ENCODE peak calls at places on chromosome 4, in nine cellular contexts. M is A172, L is fibroblast of lung, R is B cell, C is glutamatergic neuron, D is kidney tubule cell, K is H9, W is activated T-cell treated with anti-CD3 and anti-CD28 coated beads for 1 hour, Z is pancreas. U is an unnamed sample.

GRCh38 chr4:181647396-181648107 is 595.6 kb upstream of the TENM3 start:
- DNase-seq in M (no peak), L (no peak), R (no peak), C (no peak), D (peak; percentile 2), K (no peak), W (no peak), Z (no peak), U (no peak)

GRCh38 chr4:525660-526059 is 26.6 kb downstream of the PIGG start:
- DNase-seq in M (no peak), L (no peak), R (no peak), C (no peak), D (no peak), K (no peak), W (no peak), Z (no peak), U (no peak)

GRCh38 chr4:710116-710515 is 4.5 kb downstream of the PCGF3 start:
- DNase-seq in M (no peak), L (no peak), R (no peak), C (no peak), D (no peak), K (no peak), W (no peak), Z (no peak), U (no peak)

GRCh38 chr4:1512081-1512737 is 106.0 kb upstream of the NKX1-1 start:
- DNase-seq in M (no peak), L (no peak), R (no peak), C (no peak), D (no peak), K (no peak), W (no peak), Z (no peak), U (no peak)

GRCh38 chr4:44086753-44087152 is 361.9 kb downstream of the KCTD8 start:
- DNase-seq in M (no peak), L (no peak), R (no peak), C (no peak), D (no peak), K (no peak), W (no peak), Z (no peak), U (no peak)

GRCh38 chr4:156794863-156795262 is 176.7 kb downstream of the PDGFC start:
- DNase-seq in M (no peak), L (no peak), R (no peak), C (no peak), D (no peak), K (no peak), W (no peak), Z (no peak), U (peak; percentile 58)

GRCh38 chr4:30720021-30720655 is at the start of gene PCDH7:
- DNase-seq in M (peak; percentile 70), L (peak; percentile 83), R (no peak), C (peak; percentile 43), D (peak; percentile 42), K (peak; percentile 71), W (no peak), Z (no peak), U (peak; percentile 36)

GRCh38 chr4:7559741-7560376 is 125.1 kb upstream of the PSAPL1 start:
- DNase-seq in M (no peak), L (no peak), R (no peak), C (no peak), D (no peak), K (no peak), W (no peak), Z (peak; percentile 39), U (no peak)

GRCh38 chr4:113945906-113946305 is 33.5 kb downstream of the ARSJ start:
- DNase-seq in M (peak; percentile 18), L (peak; percentile 82), R (no peak), C (no peak), D (peak; percentile 26), K (no peak), W (no peak), Z (no peak), U (peak; percentile 50)

GRCh38 chr4:24174622-24175021 is 284.8 kb upstream of the PPARGC1A start:
- DNase-seq in M (no peak), L (peak; percentile 43), R (no peak), C (no peak), D (peak; percentile 79), K (no peak), W (no peak), Z (no peak), U (no peak)

GRCh38 chr4:13919021-13919441 is 291.5 kb upstream of the BOD1L1 start:
- DNase-seq in M (no peak), L (peak; percentile 78), R (no peak), C (no peak), D (no peak), K (no peak), W (no peak), Z (no peak), U (no peak)

GRCh38 chr4:151403656-151404055 is 5.3 kb upstream of the FHIP1A start:
- DNase-seq in M (no peak), L (no peak), R (no peak), C (no peak), D (no peak), K (no peak), W (no peak), Z (no peak), U (no peak)

U was measured in PC-3.